ENCODE peak calls at places on chromosome 6, in eight cellular contexts. N is A549, F is heart left ventricle, C is breast epithelium, D is upper lobe of left lung, X is adrenal gland, W is IMR-90, I is Peyer's patch. K is an unnamed sample.

GRCh38 chr6:148251286-148251685 is 91.4 kb upstream of the SASH1 start:
- DNase-seq in N (peak; percentile 46), F (no peak), C (no peak), D (no peak), X (no peak), W (peak; percentile 80), I (no peak), K (peak; percentile 5)

GRCh38 chr6:85287654-85288053 is 162.2 kb upstream of the NT5E start:
- DNase-seq in N (no peak), F (no peak), C (no peak), D (peak; percentile 47), X (no peak), W (no peak), I (no peak), K (no peak)

GRCh38 chr6:27864906-27865883 is 47.0 kb downstream of the OR2B2 start:
- DNase-seq in N (peak; percentile 87), F (peak; percentile 42), C (peak; percentile 70), D (peak; percentile 92), X (peak; percentile 48), W (peak; percentile 99), I (peak; percentile 61), K (peak; percentile 97)

GRCh38 chr6:16426241-16426640 is 187.9 kb downstream of the GMPR start:
- DNase-seq in N (no peak), F (no peak), C (no peak), D (no peak), X (no peak), W (no peak), I (no peak), K (no peak)

GRCh38 chr6:148166339-148166949 is 176.2 kb upstream of the SASH1 start:
- DNase-seq in N (peak; percentile 57), F (no peak), C (no peak), D (no peak), X (no peak), W (peak; percentile 72), I (no peak), K (peak; percentile 31)

GRCh38 chr6:1574895-1575212 is 34.9 kb upstream of the FOXC1 start:
- DNase-seq in N (no peak), F (no peak), C (no peak), D (no peak), X (no peak), W (no peak), I (no peak), K (no peak)

GRCh38 chr6:159977242-159978214 is 8.6 kb downstream of the IGF2R start:
- DNase-seq in N (no peak), F (peak; percentile 79), C (peak; percentile 61), D (no peak), X (peak; percentile 74), W (peak; percentile 69), I (no peak), K (peak; percentile 11)

GRCh38 chr6:37706749-37707148 is 9.1 kb upstream of the MDGA1 start:
- DNase-seq in N (no peak), F (no peak), C (no peak), D (no peak), X (no peak), W (no peak), I (no peak), K (no peak)

GRCh38 chr6:95601133-95601532 is 23.8 kb downstream of the MANEA start:
- DNase-seq in N (peak; percentile 0), F (no peak), C (no peak), D (no peak), X (no peak), W (peak; percentile 81), I (no peak), K (peak; percentile 11)

GRCh38 chr6:166673309-166673708 is 46.3 kb upstream of the RPS6KA2 start:
- DNase-seq in N (no peak), F (no peak), C (no peak), D (no peak), X (no peak), W (no peak), I (no peak), K (no peak)

GRCh38 chr6:7173843-7174503 is 66.2 kb downstream of the RREB1 start:
- DNase-seq in N (no peak), F (no peak), C (no peak), D (no peak), X (no peak), W (no peak), I (no peak), K (no peak)

GRCh38 chr6:166045173-166045957 is 122.3 kb downstream of the TBXT start:
- DNase-seq in N (no peak), F (no peak), C (no peak), D (no peak), X (no peak), W (peak; percentile 34), I (no peak), K (no peak)

GRCh38 chr6:157531169-157531985 is 150.4 kb downstream of the ZDHHC14 start:
- DNase-seq in N (no peak), F (no peak), C (no peak), D (no peak), X (no peak), W (no peak), I (no peak), K (no peak)

GRCh38 chr6:166415306-166415705 is 32.6 kb upstream of the MPC1 start:
- DNase-seq in N (no peak), F (no peak), C (no peak), D (no peak), X (no peak), W (no peak), I (peak; percentile 45), K (no peak)

GRCh38 chr6:22025468-22026159 is 271.2 kb downstream of the PRL start:
- DNase-seq in N (peak; percentile 73), F (no peak), C (no peak), D (no peak), X (peak; percentile 63), W (peak; percentile 81), I (no peak), K (peak; percentile 41)

GRCh38 chr6:89819336-89820130 is at the start of gene MDN1:
- DNase-seq in N (peak; percentile 92), F (peak; percentile 93), C (peak; percentile 84), D (peak; percentile 95), X (peak; percentile 94), W (peak; percentile 95), I (peak; percentile 88), K (peak; percentile 94)
- TF ChIP-seq POLR2A in N (peak; percentile 85), F (no peak), C (peak; percentile 51), D (peak; percentile 67), X (peak; percentile 92), W (peak; percentile 62), I (peak; percentile 27), K (peak; percentile 84)

GRCh38 chr6:35688605-35689322 is at the start of gene FKBP5:
- DNase-seq in N (peak; percentile 89), F (peak; percentile 98), C (peak; percentile 93), D (peak; percentile 98), X (peak; percentile 96), W (peak; percentile 80), I (peak; percentile 97), K (peak; percentile 93)
- TF ChIP-seq POLR2A in N (peak; percentile 79), F (peak; percentile 99), C (no peak), D (peak; percentile 99), X (peak; percentile 97), W (peak; percentile 70), I (peak; percentile 98), K (peak; percentile 97)

DNA sequence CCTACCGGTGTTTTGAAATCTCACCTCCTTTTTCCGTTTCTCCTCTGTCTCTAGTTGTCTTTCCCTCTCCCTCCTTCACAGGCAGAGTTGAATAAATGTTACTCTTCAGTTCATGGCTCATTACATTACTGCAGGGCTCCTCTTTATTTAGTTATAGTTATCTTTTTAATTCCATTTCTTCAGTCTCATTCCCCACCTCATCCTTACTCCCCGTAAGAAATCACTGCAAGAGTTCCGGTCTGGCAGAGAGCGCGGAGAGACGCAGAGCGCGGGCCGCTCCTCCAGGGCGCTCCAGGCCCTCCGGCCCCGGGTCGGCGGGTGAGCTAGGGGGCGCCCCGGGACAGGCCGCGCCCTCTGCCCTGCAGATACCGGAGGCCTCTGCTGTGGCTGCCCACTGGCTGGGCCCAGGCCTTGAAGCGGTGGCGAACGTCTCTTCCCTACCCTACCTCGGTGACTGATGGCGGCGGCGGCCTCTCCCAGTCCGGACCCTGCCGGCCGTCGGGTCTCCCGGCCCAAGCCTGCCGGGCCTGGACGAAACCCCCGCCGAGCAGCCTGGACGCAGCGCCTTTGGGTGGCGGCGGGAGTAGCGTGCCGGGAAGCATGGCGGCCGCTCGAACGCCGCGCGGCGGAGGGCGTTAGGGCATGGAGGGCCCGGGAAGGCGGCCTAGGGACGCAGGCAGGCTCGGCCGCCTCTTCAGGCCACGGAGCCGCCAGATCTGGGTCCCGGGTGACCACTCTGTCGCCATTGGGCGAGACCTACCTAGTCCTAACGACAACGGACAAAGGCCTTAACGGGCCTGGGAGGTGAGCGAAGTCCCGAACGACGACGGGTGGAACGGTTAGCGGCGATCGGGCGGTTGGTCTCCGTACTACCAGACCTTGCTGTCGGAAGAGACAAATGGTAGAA is 16.4 kb upstream of the HMGN4 start:
- DNase-seq in N (peak; percentile 90), F (peak; percentile 90), C (peak; percentile 64), D (peak; percentile 96), X (peak; percentile 81), W (peak; percentile 64), I (peak; percentile 79), K (peak; percentile 90)
- TF ChIP-seq POLR2A in N (peak; percentile 61), F (no peak), C (peak; percentile 45), D (peak; percentile 75), X (peak; percentile 68), W (peak; percentile 37), I (peak; percentile 58), K (peak; percentile 61)

DNA sequence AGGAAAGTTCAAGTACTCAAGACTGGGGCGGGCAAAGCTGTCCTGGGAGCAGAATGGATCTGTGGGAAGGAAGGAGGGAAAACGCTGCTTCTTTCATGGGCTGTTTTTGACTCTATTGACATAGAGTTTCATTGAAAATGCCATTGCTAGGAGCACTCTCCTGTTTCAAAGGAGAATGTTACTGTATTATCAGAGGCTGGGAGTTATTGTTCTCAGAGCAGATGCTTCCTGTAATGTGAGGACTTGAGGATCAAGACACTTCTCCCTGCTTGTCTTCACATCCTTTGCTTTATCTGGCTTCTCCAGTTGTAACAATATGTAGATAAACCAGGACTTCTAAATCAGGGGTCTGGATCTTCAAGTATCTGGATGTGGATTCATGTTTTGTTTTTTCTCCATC is 3.7 kb downstream of the CD109 start:
- DNase-seq in N (no peak), F (no peak), C (no peak), D (no peak), X (no peak), W (no peak), I (no peak), K (no peak)
- TF ChIP-seq POLR2A in N (no peak), F (no peak), C (no peak), D (no peak), X (no peak), W (no peak), I (no peak), K (no peak)

GRCh38 chr6:14729186-14729871 is 516.5 kb upstream of the JARID2 start:
- DNase-seq in N (no peak), F (no peak), C (no peak), D (no peak), X (no peak), W (no peak), I (peak; percentile 58), K (peak; percentile 38)
- TF ChIP-seq POLR2A in N (no peak), F (no peak), C (no peak), D (no peak), X (no peak), W (no peak), I (no peak), K (no peak)

DNA sequence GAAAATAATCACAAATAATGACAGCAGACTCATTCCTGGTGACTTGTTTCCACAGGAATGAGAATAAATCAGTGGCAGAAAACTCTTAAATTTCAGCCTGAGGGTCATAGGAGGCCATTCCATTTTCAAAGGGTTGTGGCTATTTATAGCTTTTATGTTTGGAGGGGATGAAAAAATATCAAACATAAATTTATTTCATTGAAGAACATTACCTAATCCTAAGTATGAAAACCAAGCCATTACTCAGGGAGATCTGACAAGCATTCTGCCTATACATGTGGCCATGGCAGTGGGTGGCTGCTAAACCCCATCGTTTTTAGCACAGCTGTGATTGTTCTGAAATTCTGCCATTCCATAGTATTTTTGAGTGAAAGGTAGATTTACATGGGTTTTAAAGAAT is 173.7 kb upstream of the CNR1 start:
- DNase-seq in N (no peak), F (no peak), C (no peak), D (no peak), X (no peak), W (no peak), I (no peak), K (no peak)
- TF ChIP-seq POLR2A in N (no peak), F (no peak), C (no peak), D (no peak), X (no peak), W (no peak), I (no peak), K (no peak)

K was measured in erythroblast.